ENCODE peak calls at places on chromosomes 6 and 20, in four cellular contexts. S is GM12878, M is HepG2, H is K562. I is an unnamed sample.

GRCh38 chr6:62716719-62717118 is 430.7 kb upstream of the KHDRBS2 start:
- DNase-seq in S (no peak), H (no peak), M (no peak), I (no peak)

GRCh38 chr6:169240591-169241390 is 12.9 kb downstream of the THBS2 start:
- DNase-seq in M (no peak), S (no peak), H (no peak), I (no peak)

GRCh38 chr6:109308018-109308492 is 74.2 kb downstream of the CD164 start:
- DNase-seq in S (no peak), H (peak; percentile 75), M (peak; percentile 31), I (no peak)

GRCh38 chr6:111230351-111231077 is 143.2 kb downstream of the SLC16A10 start:
- DNase-seq in H (no peak), M (no peak), S (no peak), I (no peak)

GRCh38 chr6:38058022-38058421 is 238.5 kb downstream of the ZFAND3 start:
- DNase-seq in M (peak; percentile 20), H (no peak), S (peak; percentile 20), I (no peak)

GRCh38 chr6:76347539-76347938 is 275.1 kb upstream of the IMPG1 start:
- DNase-seq in H (no peak), M (no peak), S (no peak), I (no peak)

GRCh38 chr6:151179321-151179720 is 60.4 kb upstream of the AKAP12 start:
- DNase-seq in S (no peak), H (no peak), M (no peak), I (no peak)

GRCh38 chr6:21189721-21190120 is 403.8 kb upstream of the SOX4 start:
- DNase-seq in S (no peak), H (no peak), M (no peak), I (no peak)

GRCh38 chr6:127186889-127187288 is 68.4 kb downstream of the RSPO3 start:
- DNase-seq in S (no peak), H (peak; percentile 24), M (peak; percentile 41), I (peak; percentile 81)

GRCh38 chr20:45822863-45823262 is 4.2 kb downstream of the TNNC2 start:
- DNase-seq in S (no peak), M (no peak), H (no peak), I (no peak)

GRCh38 chr6:34143884-34144580 is 1.9 kb downstream of the GRM4 start:
- DNase-seq in S (no peak), H (peak; percentile 90), M (peak; percentile 24), I (peak; percentile 87)

GRCh38 chr6:168916576-168917207 is 337.0 kb downstream of the THBS2 start:
- DNase-seq in S (no peak), H (no peak), M (no peak), I (no peak)

GRCh38 chr20:45111799-45112471 is 3.0 kb downstream of the WFDC5 start:
- DNase-seq in M (peak; percentile 56), H (peak; percentile 43), S (no peak), I (peak; percentile 52)

GRCh38 chr20:2338702-2339101 is 42.0 kb upstream of the TGM6 start:
- DNase-seq in M (no peak), H (no peak), S (no peak), I (no peak)

GRCh38 chr6:31609519-31610406 is 5.3 kb upstream of the AIF1 start:
- DNase-seq in M (no peak), S (no peak), H (peak; percentile 42), I (no peak)

GRCh38 chr20:15045246-15045645 is 707.8 kb upstream of the FLRT3 start:
- DNase-seq in H (no peak), M (no peak), S (no peak), I (no peak)

GRCh38 chr6:40722081-40722480 is 134.9 kb upstream of the LRFN2 start:
- DNase-seq in M (no peak), H (no peak), S (no peak), I (no peak)

GRCh38 chr6:162123797-162124196 is 603.8 kb downstream of the PRKN start:
- DNase-seq in S (no peak), M (no peak), H (no peak), I (no peak)

DNA sequence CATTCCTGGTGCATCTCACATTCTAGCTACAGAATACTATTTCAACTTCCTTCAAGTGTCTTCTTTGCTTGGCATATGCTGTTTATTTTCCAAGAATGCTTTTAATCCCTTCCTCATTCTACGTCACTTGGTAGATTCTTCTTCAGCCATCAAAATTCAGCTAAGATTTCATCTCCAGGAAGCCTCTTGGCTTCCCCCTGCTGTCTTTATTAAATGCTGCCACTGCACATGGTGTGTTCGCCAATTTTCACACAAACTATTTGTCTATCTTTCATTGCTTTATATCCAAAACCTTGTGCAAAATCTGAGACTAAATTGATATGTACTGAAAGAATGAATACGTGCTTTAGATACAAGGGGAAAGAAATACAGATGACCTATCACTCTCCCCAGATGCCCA is 253.0 kb downstream of the RFPL4B start:
- DNase-seq in S (no peak), M (no peak), H (no peak), I (no peak)
- TF ChIP-seq ETV6 in S (no peak), M (no peak), H (no peak), I (no peak)

GRCh38 chr20:37500311-37500710 is 20.7 kb upstream of the NNAT start:
- DNase-seq in S (no peak), H (no peak), M (no peak), I (no peak)
- TF ChIP-seq MAX in S (no peak), H (no peak), M (no peak), I (no peak)

GRCh38 chr20:60837386-60837785 is 414.7 kb upstream of the CDH4 start:
- DNase-seq in S (no peak), M (no peak), H (no peak), I (no peak)

GRCh38 chr20:60835883-60836282 is 416.2 kb upstream of the CDH4 start:
- DNase-seq in S (no peak), M (no peak), H (no peak), I (no peak)

GRCh38 chr20:60838297-60838696 is 413.8 kb upstream of the CDH4 start:
- DNase-seq in S (no peak), M (no peak), H (no peak), I (no peak)
- TF ChIP-seq ETV6 in S (no peak), M (no peak), H (no peak), I (no peak)

DNA sequence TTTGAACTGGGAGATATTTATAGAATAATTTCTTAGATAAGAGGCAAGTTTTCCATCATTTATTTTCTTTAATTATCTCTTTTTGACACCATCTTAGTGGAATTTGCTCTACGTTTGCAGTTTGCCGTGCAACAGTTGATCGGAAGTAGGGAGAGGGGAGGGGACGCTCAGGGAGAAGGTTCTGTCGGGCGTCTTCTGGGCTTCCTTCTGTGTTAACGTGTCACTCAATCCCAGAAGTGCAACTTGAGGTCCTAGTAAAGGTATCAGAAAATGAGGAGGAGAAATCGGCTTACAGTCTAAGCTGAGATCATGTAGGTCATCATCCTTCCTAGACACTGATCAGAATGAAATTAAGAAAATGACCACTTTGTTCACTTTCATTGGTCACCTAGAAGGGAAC is 149.0 kb upstream of the SNX9 start:
- DNase-seq in M (no peak), S (no peak), H (no peak), I (no peak)
- TF ChIP-seq MAX in M (no peak), S (no peak), H (no peak), I (no peak)

DNA sequence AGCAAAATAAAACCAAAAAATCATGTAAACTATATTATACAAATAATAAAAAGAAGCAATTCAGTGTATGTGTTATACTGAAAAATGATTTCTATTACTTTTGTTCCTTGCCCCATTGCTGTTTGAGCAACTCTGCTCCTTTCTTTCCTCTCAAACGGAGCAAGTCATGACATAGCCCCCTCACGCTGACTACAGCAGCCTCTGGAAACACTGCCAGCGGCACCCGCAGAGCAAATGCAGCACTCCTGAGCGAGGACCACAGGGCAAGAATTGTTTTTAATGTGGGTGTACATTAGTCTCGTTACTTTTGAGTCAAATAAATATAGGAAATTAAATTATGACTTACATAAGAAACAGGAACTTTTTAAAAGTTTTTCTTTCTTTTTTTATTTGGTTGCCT is 350.1 kb upstream of the HSF2 start:
- DNase-seq in H (no peak), M (no peak), S (no peak), I (peak; percentile 18)
- TF ChIP-seq ETV6 in H (no peak), M (no peak), S (no peak), I (no peak)

GRCh38 chr6:43736211-43736786 is 33.7 kb upstream of the VEGFA start:
- DNase-seq in H (no peak), M (peak; percentile 58), S (no peak), I (no peak)
- TF ChIP-seq MAX in H (no peak), M (peak; percentile 73), S (no peak), I (no peak)

DNA sequence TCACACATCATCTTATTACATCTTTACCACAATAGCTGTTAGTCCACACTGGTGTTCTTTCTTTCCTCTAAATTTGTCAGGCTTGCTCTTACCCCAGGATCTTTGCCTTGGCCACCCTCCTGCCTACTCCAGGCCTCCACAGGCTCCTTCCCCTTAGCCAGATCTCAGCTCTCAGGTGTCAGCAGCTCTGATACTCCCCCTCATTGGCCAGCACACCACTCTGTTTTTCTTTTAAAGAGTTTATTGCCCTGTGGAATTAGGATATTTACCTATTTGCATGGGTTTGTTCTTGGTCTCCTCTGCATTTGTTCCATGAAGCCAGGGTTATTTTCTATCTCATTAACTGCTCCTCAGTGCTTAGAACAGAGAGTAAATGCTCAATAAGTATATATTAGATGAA is 36.7 kb downstream of the GCNT2 start:
- DNase-seq in M (no peak), H (no peak), S (no peak), I (no peak)
- TF ChIP-seq ETV6 in M (no peak), H (no peak), S (no peak), I (no peak)

GRCh38 chr6:8082954-8083858 is 19.0 kb upstream of the BLOC1S5 start:
- DNase-seq in S (no peak), H (peak; percentile 35), M (no peak), I (no peak)

GRCh38 chr6:8086755-8087306 is 15.5 kb downstream of the EEF1E1 start:
- DNase-seq in M (no peak), S (no peak), H (no peak), I (no peak)

GRCh38 chr6:8085053-8085511 is 17.3 kb downstream of the EEF1E1 start:
- DNase-seq in S (no peak), M (peak; percentile 97), H (no peak), I (no peak)

GRCh38 chr6:8082572-8082953 is 18.4 kb upstream of the BLOC1S5 start:
- DNase-seq in H (no peak), S (no peak), M (no peak), I (no peak)

GRCh38 chr6:8084586-8084985 is 17.8 kb downstream of the EEF1E1 start:
- DNase-seq in H (no peak), M (peak; percentile 42), S (no peak), I (no peak)
- TF ChIP-seq MAX in H (no peak), M (no peak), S (no peak), I (no peak)

GRCh38 chr6:156954191-156954590 is 177.0 kb downstream of the ARID1B start:
- DNase-seq in S (no peak), H (no peak), M (no peak), I (no peak)
- TF ChIP-seq ETV6 in S (no peak), H (no peak), M (no peak), I (no peak)